ENCODE peak calls at places on chromosomes 7 and 10, in four cellular contexts. R is HepG2, W is HEK293T, U is K562. P is an unnamed sample.

GRCh38 chr10:132862485-132863420 is 76.8 kb upstream of the NKX6-2 start:
- DNase-seq in R (no peak), W (no peak), U (no peak), P (peak; percentile 11)

GRCh38 chr7:155610633-155611193 is 33.7 kb upstream of the RBM33 start:
- DNase-seq in R (no peak), W (no peak), U (no peak), P (no peak)

GRCh38 chr10:32179836-32180235 is 123.6 kb upstream of the KIF5B start:
- DNase-seq in R (no peak), W (no peak), U (no peak), P (no peak)

GRCh38 chr7:131212114-131212513 is 115.6 kb upstream of the MKLN1 start:
- DNase-seq in R (no peak), W (no peak), U (no peak), P (peak; percentile 32)

GRCh38 chr10:24821986-24822385 is 98.3 kb upstream of the ARHGAP21 start:
- DNase-seq in R (peak; percentile 30), W (no peak), U (peak; percentile 26), P (no peak)

GRCh38 chr10:65620404-65621048 is 1305.3 kb upstream of the LRRTM3 start:
- DNase-seq in R (no peak), W (no peak), U (no peak), P (no peak)

GRCh38 chr7:86164827-86165226 is 478.9 kb upstream of the GRM3 start:
- DNase-seq in R (no peak), W (no peak), U (no peak), P (no peak)

GRCh38 chr7:130207033-130207432 is 627 bp upstream of the SSMEM1 start:
- DNase-seq in R (no peak), W (no peak), U (peak; percentile 41), P (no peak)

GRCh38 chr7:110889363-110889762 is 201.6 kb upstream of the LRRN3 start:
- DNase-seq in R (no peak), W (no peak), U (no peak), P (peak; percentile 22)

GRCh38 chr7:152956006-152956405 is 196.5 kb downstream of the ACTR3B start:
- DNase-seq in R (no peak), W (no peak), U (no peak), P (peak; percentile 34)

GRCh38 chr10:61175331-61175730 is 231.3 kb upstream of the RHOBTB1 start:
- DNase-seq in R (no peak), W (no peak), U (no peak), P (no peak)

GRCh38 chr10:95260397-95260881 is 30.4 kb downstream of the PDLIM1 start:
- DNase-seq in R (peak; percentile 84), W (no peak), U (peak; percentile 42), P (no peak)

GRCh38 chr10:25174461-25175230 is at the start of gene GPR158:
- DNase-seq in R (peak; percentile 55), W (peak; percentile 91), U (peak; percentile 84), P (peak; percentile 89)

GRCh38 chr10:72087392-72087968 is 871 bp downstream of the SPOCK2 start:
- DNase-seq in R (no peak), W (no peak), U (no peak), P (peak; percentile 31)

GRCh38 chr10:72274730-72275350 is 1.1 kb downstream of the DDIT4 start:
- DNase-seq in R (no peak), W (peak; percentile 63), U (peak; percentile 74), P (peak; percentile 76)

GRCh38 chr7:144720139-144720538 is 115.7 kb downstream of the TPK1 start:
- DNase-seq in R (no peak), W (no peak), U (no peak), P (peak; percentile 35)

GRCh38 chr10:68604441-68604840 is 44.3 kb downstream of the TET1 start:
- DNase-seq in R (no peak), W (no peak), U (no peak), P (no peak)

GRCh38 chr10:124322191-124322980 is 96.3 kb downstream of the OAT start:
- DNase-seq in R (no peak), W (no peak), U (no peak), P (no peak)

GRCh38 chr10:130757271-130757670 is 554.2 kb downstream of the TCERG1L start:
- DNase-seq in R (no peak), W (no peak), U (no peak), P (no peak)

GRCh38 chr7:18019562-18019961 is 8.1 kb downstream of the PRPS1L1 start:
- DNase-seq in R (no peak), W (no peak), U (no peak), P (no peak)

GRCh38 chr10:91613411-91614253 is 19.2 kb downstream of the PPP1R3C start:
- DNase-seq in R (no peak), W (no peak), U (peak; percentile 54), P (no peak)

GRCh38 chr10:3068968-3069737 is 1.8 kb downstream of the PFKP start:
- DNase-seq in R (no peak), W (no peak), U (peak; percentile 59), P (peak; percentile 45)

GRCh38 chr7:16644987-16645592 is 464 bp downstream of the ANKMY2 start:
- DNase-seq in R (no peak), W (peak; percentile 42), U (no peak), P (peak; percentile 36)

GRCh38 chr10:107814865-107815487 is 650.5 kb upstream of the SORCS1 start:
- DNase-seq in R (peak; percentile 5), W (peak; percentile 63), U (peak; percentile 1), P (peak; percentile 67)

GRCh38 chr10:73588656-73589055 is 2.5 kb downstream of the USP54 start:
- DNase-seq in R (peak; percentile 47), W (no peak), U (no peak), P (no peak)

GRCh38 chr7:81280531-81280930 is 361.7 kb upstream of the SEMA3C start:
- DNase-seq in R (no peak), W (no peak), U (no peak), P (no peak)

GRCh38 chr10:99770408-99771045 is 11.9 kb upstream of the ABCC2 start:
- DNase-seq in R (peak; percentile 75), W (no peak), U (no peak), P (no peak)

DNA sequence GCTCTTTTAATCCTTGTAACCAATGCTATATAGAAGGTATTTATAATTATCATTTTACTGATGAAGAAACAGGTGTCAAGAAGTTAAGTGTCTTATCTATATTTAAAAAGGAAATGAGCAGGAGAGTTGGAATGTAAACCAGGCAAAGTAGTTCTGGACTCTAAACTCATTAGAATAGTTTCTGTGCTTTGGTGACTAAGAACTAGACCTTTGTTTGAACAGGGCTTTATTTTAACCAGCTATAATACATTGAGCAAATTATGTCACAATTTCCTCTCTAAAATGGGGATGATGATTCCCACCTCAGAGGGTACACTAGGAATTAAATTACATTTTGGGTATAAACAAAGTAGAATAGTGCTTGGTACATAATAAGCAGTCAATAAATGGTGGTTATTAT is 236.0 kb downstream of the MAGI2 start:
- DNase-seq in R (peak; percentile 56), W (no peak), U (no peak), P (no peak)
- TF ChIP-seq ELF4 in R (no peak), W (no peak), U (no peak), P (no peak)

GRCh38 chr10:122168598-122168997 is 102.5 kb upstream of the BTBD16 start:
- DNase-seq in R (no peak), W (no peak), U (no peak), P (no peak)
- TF ChIP-seq ELF4 in R (no peak), W (no peak), U (no peak), P (no peak)

GRCh38 chr7:47253650-47254080 is 328.2 kb downstream of the TNS3 start:
- DNase-seq in R (no peak), W (peak; percentile 20), U (peak; percentile 38), P (no peak)

GRCh38 chr7:47254081-47255006 is 327.6 kb downstream of the TNS3 start:
- DNase-seq in R (peak; percentile 20), W (peak; percentile 87), U (peak; percentile 69), P (peak; percentile 81)

GRCh38 chr7:47255441-47255840 is 326.5 kb downstream of the TNS3 start:
- DNase-seq in R (no peak), W (no peak), U (no peak), P (no peak)

GRCh38 chr7:47255007-47255406 is 326.9 kb downstream of the TNS3 start:
- DNase-seq in R (no peak), W (no peak), U (no peak), P (no peak)

DNA sequence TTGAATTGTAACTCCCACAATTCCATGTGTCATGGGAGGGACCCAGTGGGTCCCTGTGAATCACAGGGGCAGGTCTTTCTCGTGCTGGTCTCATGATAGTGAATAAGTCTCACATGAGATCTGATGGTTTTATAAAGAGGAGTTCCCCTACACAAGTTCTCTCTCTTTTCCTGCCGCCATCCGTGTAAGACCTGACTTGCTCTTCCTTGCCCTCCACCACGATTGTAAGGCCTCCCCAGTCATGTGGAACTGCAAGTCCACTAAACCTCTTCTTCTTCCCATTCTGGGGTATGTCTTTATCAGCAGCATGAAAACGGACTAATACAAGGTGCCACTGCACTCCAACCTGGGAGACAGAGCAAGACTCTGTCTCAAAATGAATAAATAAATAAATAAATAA is 329.2 kb downstream of the TNS3 start:
- DNase-seq in R (no peak), W (no peak), U (no peak), P (no peak)
- TF ChIP-seq ELF4 in R (no peak), W (no peak), U (no peak), P (no peak)

DNA sequence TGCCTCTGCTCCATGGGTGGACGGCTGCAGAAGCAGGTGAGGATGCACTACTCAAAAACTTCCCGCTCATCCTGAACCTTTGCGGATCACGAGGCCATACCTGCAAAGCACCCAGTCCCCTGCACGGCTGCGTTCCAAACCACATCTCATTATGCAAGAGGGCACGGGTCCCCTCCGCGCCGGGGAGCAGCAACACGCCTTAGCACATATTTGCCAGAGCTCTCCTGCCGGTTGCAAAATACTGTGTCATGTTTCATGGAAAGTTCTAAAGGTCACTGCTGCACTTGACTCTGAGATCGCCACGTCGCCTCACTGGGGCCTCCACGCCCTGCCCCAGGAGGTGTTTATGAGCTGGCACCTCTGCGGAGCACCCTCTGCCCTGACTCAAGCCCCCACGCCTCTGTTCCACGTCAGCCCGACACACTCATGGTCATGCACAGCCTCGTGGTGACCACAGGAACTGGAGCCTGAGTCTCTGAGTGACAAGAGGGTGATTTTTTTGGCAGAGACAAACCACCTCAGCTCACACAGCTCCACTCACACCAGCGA is 131.8 kb downstream of the PRKAG2 start:
- DNase-seq in R (peak; percentile 95), W (peak; percentile 62), U (peak; percentile 47), P (no peak)
- TF ChIP-seq ELF4 in R (no peak), W (no peak), U (no peak), P (no peak)

DNA sequence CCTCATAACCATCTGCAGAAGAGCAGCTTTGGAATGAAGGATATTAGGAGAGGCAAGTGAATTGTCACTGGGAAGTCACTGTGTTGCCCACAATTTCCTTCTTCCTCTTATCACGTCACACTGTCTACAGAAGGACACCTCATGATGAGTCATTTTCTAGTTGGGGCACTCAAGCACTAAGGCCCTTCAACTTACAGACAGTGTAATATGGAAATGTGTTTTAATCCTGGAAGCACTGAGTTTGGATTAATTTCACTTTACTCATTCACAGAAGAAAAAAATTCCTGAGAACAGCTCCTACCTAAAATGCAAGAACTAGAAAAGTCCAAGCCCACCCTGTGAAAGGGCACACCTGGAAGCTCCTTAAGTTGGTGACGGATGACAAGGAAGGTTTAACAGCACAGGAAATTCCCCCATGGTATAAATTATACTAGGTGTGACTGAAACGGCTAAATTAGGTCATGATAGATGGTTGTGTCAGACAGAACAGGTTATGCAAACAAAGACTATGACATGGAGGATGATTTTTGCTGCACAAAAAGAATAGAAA is 56.6 kb downstream of the PARD3 start:
- DNase-seq in R (peak; percentile 22), W (no peak), U (peak; percentile 69), P (no peak)
- TF ChIP-seq ELF4 in R (no peak), W (no peak), U (no peak), P (no peak)

GRCh38 chr10:16820018-16820417 is 2.8 kb upstream of the RSU1 start:
- DNase-seq in R (no peak), W (no peak), U (no peak), P (no peak)
- TF ChIP-seq ELF4 in R (no peak), W (no peak), U (no peak), P (no peak)

P was measured in WTC11.